ENCODE peak calls at places on chromosomes 3 and 15, in five cellular contexts. Z is CD8-positive, alpha-beta T cell; S is right cardiac atrium; I is PC-3; O is T-helper 17 cell. K is an unnamed sample. For H3K9me3, the result is how much of the 10 kb centered on the place peaks cover.

GRCh38 chr3:100563652-100564215 is 45.7 kb upstream of the ADGRG7 start:
- DNase-seq in Z (no peak), S (no peak), I (no peak), O (no peak), K (no peak)

GRCh38 chr3:32495085-32495484 is 7.6 kb downstream of the CMTM6 start:
- DNase-seq in S (no peak), O (no peak), Z (no peak), I (no peak), K (no peak)

GRCh38 chr3:87069963-87070362 is 79.0 kb upstream of the VGLL3 start:
- DNase-seq in I (no peak), S (no peak), Z (no peak), O (no peak), K (no peak)

GRCh38 chr3:14543446-14543845 is 3.3 kb upstream of the GRIP2 start:
- DNase-seq in Z (no peak), S (no peak), O (no peak), I (no peak), K (no peak)

GRCh38 chr3:184261270-184262165 is at the start of gene CAMK2N2:
- DNase-seq in O (peak), I (peak), Z (peak), S (peak), K (peak)

GRCh38 chr15:65423977-65424679 is 1.4 kb upstream of the IGDCC4 start:
- DNase-seq in O (no peak), Z (no peak), S (no peak), I (peak), K (peak)

GRCh38 chr3:114331007-114331406 is 37.2 kb downstream of the TIGIT start:
- DNase-seq in O (no peak), Z (no peak), S (no peak), I (no peak), K (no peak)

GRCh38 chr3:117919611-117920010 is 1115.0 kb downstream of the IGSF11 start:
- DNase-seq in O (no peak), Z (no peak), I (no peak), S (no peak), K (no peak)

GRCh38 chr15:93041159-93041547 is 47.9 kb downstream of the RGMA start:
- DNase-seq in I (no peak), S (peak), Z (no peak), O (no peak), K (peak)

GRCh38 chr3:153221748-153222162 is 59.7 kb downstream of the RAP2B start:
- DNase-seq in O (peak), S (peak), I (peak), Z (peak), K (peak)

GRCh38 chr15:59958288-59958687 is 45.8 kb upstream of the FOXB1 start:
- DNase-seq in O (no peak), Z (no peak), I (no peak), S (no peak), K (no peak)

GRCh38 chr3:10389995-10390394 is 69.1 kb upstream of the SEC13 start:
- DNase-seq in Z (no peak), I (no peak), S (no peak), O (no peak), K (no peak)

GRCh38 chr3:38224357-38224756 is 41.3 kb upstream of the SLC22A13 start:
- DNase-seq in I (peak), O (no peak), S (no peak), Z (no peak), K (no peak)

GRCh38 chr15:64289550-64289949 is 66.4 kb downstream of the CSNK1G1 start:
- DNase-seq in Z (no peak), S (no peak), I (no peak), O (no peak), K (no peak)

GRCh38 chr3:162134571-162134970 is 638.0 kb downstream of the OTOL1 start:
- DNase-seq in O (no peak), Z (no peak), I (no peak), S (no peak), K (no peak)

GRCh38 chr3:180529778-180530177 is 72.2 kb upstream of the TTC14 start:
- DNase-seq in S (no peak), I (no peak), O (no peak), Z (no peak), K (no peak)

GRCh38 chr15:61337541-61337940 is 108.4 kb upstream of the RORA start:
- DNase-seq in Z (no peak), O (no peak), I (no peak), S (no peak), K (no peak)

GRCh38 chr3:8562081-8562595 is 60.5 kb downstream of the LMCD1 start:
- DNase-seq in I (no peak), O (no peak), S (no peak), Z (no peak), K (no peak)

GRCh38 chr15:58040117-58040516 is 25.4 kb downstream of the ALDH1A2 start:
- DNase-seq in S (no peak), I (peak), Z (no peak), O (no peak), K (no peak)

GRCh38 chr15:63490345-63491034 is 13.9 kb upstream of the USP3 start:
- DNase-seq in Z (no peak), S (no peak), I (no peak), O (no peak), K (no peak)

GRCh38 chr3:129558772-129559564 is 16.0 kb downstream of the H1-8 start:
- DNase-seq in I (no peak), Z (no peak), O (no peak), S (peak), K (no peak)

GRCh38 chr3:127690106-127690505 is 17.4 kb downstream of the ABTB1 start:
- DNase-seq in O (no peak), S (peak), I (peak), Z (no peak), K (peak)

GRCh38 chr3:151382671-151383070 is 1.9 kb downstream of the P2RY12 start:
- DNase-seq in S (no peak), Z (no peak), O (no peak), I (no peak), K (no peak)

GRCh38 chr3:40847571-40847992 is 322.8 kb downstream of the ZNF621 start:
- DNase-seq in O (no peak), Z (no peak), S (no peak), I (peak), K (no peak)

GRCh38 chr15:63944681-63944955 is 101.7 kb downstream of the DAPK2 start:
- DNase-seq in S (no peak), Z (no peak), I (no peak), O (no peak), K (no peak)

GRCh38 chr3:129034650-129035049 is 25.9 kb upstream of the GP9 start:
- DNase-seq in S (no peak), O (no peak), I (no peak), Z (no peak), K (no peak)

GRCh38 chr3:179088306-179088705 is 16.7 kb upstream of the ZMAT3 start:
- DNase-seq in S (no peak), Z (no peak), O (no peak), I (no peak), K (no peak)

GRCh38 chr15:29134641-29135071 is 135.0 kb downstream of the NSMCE3 start:
- DNase-seq in O (no peak), S (no peak), I (no peak), Z (no peak), K (peak)

GRCh38 chr15:72237286-72238224 is 6.6 kb upstream of the PKM start:
- DNase-seq in S (peak), Z (peak), O (no peak), I (peak), K (peak)

GRCh38 chr3:81468385-81468784 is 293.1 kb downstream of the GBE1 start:
- DNase-seq in I (no peak), O (no peak), Z (no peak), S (no peak), K (no peak)

GRCh38 chr15:98966036-98966787 is 41.4 kb downstream of the PGPEP1L start:
- DNase-seq in I (no peak), O (no peak), Z (no peak), S (no peak), K (no peak)

GRCh38 chr3:42855547-42856380 is 19.9 kb downstream of the CYP8B1 start:
- DNase-seq in I (no peak), Z (no peak), S (no peak), O (no peak), K (no peak)

GRCh38 chr3:34077796-34078195 is 279.4 kb downstream of the PDCD6IP start:
- DNase-seq in S (no peak), O (no peak), I (no peak), Z (no peak), K (no peak)

GRCh38 chr3:133765256-133765655 is 19.1 kb downstream of the TF start:
- DNase-seq in O (no peak), I (no peak), Z (no peak), S (no peak), K (no peak)
- H3K9me3 ChIP-seq in O (under half), I (under half), Z (under half), S (under half), K (under half)

GRCh38 chr3:183070892-183071291 is 28.4 kb downstream of the MCCC1 start:
- DNase-seq in O (no peak), Z (no peak), I (no peak), S (no peak), K (no peak)

GRCh38 chr3:183073839-183074615 is 25.3 kb downstream of the MCCC1 start:
- DNase-seq in Z (no peak), O (no peak), S (no peak), I (peak), K (no peak)

GRCh38 chr3:183080628-183081027 is 18.7 kb downstream of the MCCC1 start:
- DNase-seq in O (no peak), S (no peak), Z (no peak), I (no peak), K (no peak)

GRCh38 chr3:183069086-183069485 is 30.2 kb downstream of the MCCC1 start:
- DNase-seq in Z (no peak), O (no peak), S (no peak), I (no peak), K (no peak)

GRCh38 chr3:183074881-183075280 is 24.4 kb downstream of the MCCC1 start:
- DNase-seq in Z (no peak), O (no peak), S (no peak), I (no peak), K (no peak)
- H3K9me3 ChIP-seq in Z (under half), O (under half), S (under half), I (under half), K (under half)

GRCh38 chr3:52730681-52731080 is 24.8 kb downstream of the SPCS1 start:
- DNase-seq in I (no peak), Z (no peak), S (no peak), O (no peak), K (no peak)

GRCh38 chr3:52733256-52733891 is 27.5 kb downstream of the SPCS1 start:
- DNase-seq in I (no peak), Z (no peak), O (no peak), S (no peak), K (no peak)

DNA sequence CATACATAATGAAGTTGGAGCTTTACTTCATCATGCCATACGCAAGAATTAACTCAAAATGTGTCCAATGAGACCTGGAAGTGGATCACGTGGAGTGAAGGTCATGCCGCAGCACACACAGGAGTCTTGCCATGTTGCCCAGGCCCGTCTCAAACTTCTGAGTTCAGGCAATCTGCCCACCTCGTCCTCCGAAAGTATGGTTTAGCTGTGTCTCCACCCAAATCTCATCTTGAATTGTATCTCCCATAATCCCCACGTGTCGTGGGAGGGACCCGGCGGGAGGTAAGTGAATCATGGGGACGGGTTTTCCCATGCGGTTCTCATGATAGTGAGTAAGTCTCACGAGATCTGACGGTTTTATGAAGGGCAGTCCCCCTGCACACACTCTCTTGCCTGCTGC is 25.7 kb downstream of the SPCS1 start:
- DNase-seq in O (no peak), I (no peak), Z (no peak), S (no peak), K (no peak)
- H3K9me3 ChIP-seq in O (under half), I (under half), Z (under half), S (under half), K (under half)

GRCh38 chr3:79531566-79532295 is 236.1 kb downstream of the ROBO1 start:
- DNase-seq in O (no peak), Z (no peak), I (peak), S (no peak), K (no peak)
- H3K9me3 ChIP-seq in O (under half), Z (under half), I (under half), S (under half), K (under half)

GRCh38 chr15:87537295-87537694 is 719.2 kb downstream of the NTRK3 start:
- DNase-seq in O (no peak), S (no peak), Z (no peak), I (no peak), K (no peak)

GRCh38 chr15:87538327-87538834 is 718.2 kb downstream of the NTRK3 start:
- DNase-seq in O (no peak), S (no peak), Z (no peak), I (no peak), K (no peak)
- H3K9me3 ChIP-seq in O (under half), S (under half), Z (under half), I (under half), K (under half)

DNA sequence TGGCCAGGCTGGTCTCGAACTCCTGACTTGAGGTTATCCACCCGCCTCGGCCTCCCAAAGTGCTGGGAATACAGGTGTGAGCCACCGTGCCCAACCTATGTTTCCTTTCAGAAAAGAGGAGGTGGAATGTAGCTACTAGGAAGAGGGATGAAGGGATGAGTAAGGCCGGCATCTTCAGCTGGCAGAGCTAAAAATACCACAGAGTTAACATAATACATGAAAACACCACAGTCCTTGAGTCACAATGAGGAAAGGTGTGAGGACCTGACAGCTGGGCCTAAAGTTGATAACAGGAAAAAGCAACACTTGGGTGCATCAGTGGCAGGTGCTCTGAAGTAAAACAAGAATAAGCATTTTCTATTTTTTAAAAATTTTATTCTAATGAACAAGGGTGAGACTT is 392.2 kb downstream of the DIPK2A start:
- DNase-seq in Z (no peak), I (no peak), O (no peak), S (no peak), K (no peak)
- H3K9me3 ChIP-seq in Z (under half), I (under half), O (under half), S (under half), K (under half)

GRCh38 chr15:79914728-79915127 is 17.9 kb upstream of the MTHFS start:
- DNase-seq in Z (no peak), O (no peak), I (no peak), S (no peak), K (no peak)
- H3K9me3 ChIP-seq in Z (under half), O (under half), I (under half), S (under half), K (under half)